ENCODE peak calls at places on chromosomes 7 and 10, in seven cellular contexts. I is gastrocnemius medialis, F is prostate gland, H is heart left ventricle, C is NB4, T is GM12878, K is A549. R is an unnamed sample.

GRCh38 chr10:117684211-117684610 is 141.7 kb downstream of the EMX2 start:
- DNase-seq in K (no peak), H (no peak), I (no peak), C (no peak), F (no peak), T (no peak), R (no peak)

GRCh38 chr7:24283900-24284698 is at the start of gene NPY:
- DNase-seq in F (no peak), T (no peak), C (no peak), K (no peak), I (no peak), H (no peak), R (no peak)

GRCh38 chr10:95663496-95663895 is 7.0 kb upstream of the ALDH18A1 start:
- DNase-seq in K (no peak), F (no peak), H (no peak), T (no peak), C (no peak), I (no peak), R (no peak)

GRCh38 chr7:113774182-113774807 is 144.5 kb downstream of the PPP1R3A start:
- DNase-seq in I (peak; percentile 49), F (no peak), H (no peak), C (peak; percentile 70), T (no peak), K (peak; percentile 41), R (peak; percentile 24)

GRCh38 chr10:125538947-125539649 is 143.9 kb downstream of the TEX36 start:
- DNase-seq in F (peak; percentile 94), H (no peak), T (no peak), I (peak; percentile 28), K (peak; percentile 10), C (no peak), R (peak; percentile 36)

GRCh38 chr7:30702200-30702599 is 19.9 kb upstream of the CRHR2 start:
- DNase-seq in T (no peak), H (no peak), C (peak; percentile 69), F (no peak), I (no peak), K (no peak), R (no peak)

GRCh38 chr10:116671274-116671926 is 50.6 kb downstream of the PNLIPRP2 start:
- DNase-seq in T (no peak), H (no peak), C (no peak), F (no peak), I (no peak), K (no peak), R (no peak)

GRCh38 chr10:133405844-133406527 is 12.0 kb downstream of the MTG1 start:
- DNase-seq in K (no peak), F (no peak), H (no peak), C (no peak), T (no peak), I (no peak), R (no peak)

GRCh38 chr10:52187521-52188258 is 126.4 kb upstream of the DKK1 start:
- DNase-seq in I (no peak), C (no peak), T (no peak), F (no peak), H (no peak), K (no peak), R (no peak)

GRCh38 chr10:5448333-5449048 is 36.1 kb downstream of the NET1 start:
- DNase-seq in F (no peak), C (no peak), T (no peak), K (no peak), H (no peak), I (no peak), R (no peak)

GRCh38 chr10:5447611-5448071 is 35.3 kb downstream of the NET1 start:
- DNase-seq in T (peak; percentile 67), F (no peak), C (peak; percentile 7), K (no peak), H (no peak), I (no peak), R (no peak)

GRCh38 chr10:5445006-5445405 is 32.6 kb downstream of the NET1 start:
- DNase-seq in I (no peak), H (no peak), K (no peak), F (no peak), C (no peak), T (no peak), R (no peak)

GRCh38 chr10:5447071-5447470 is 34.7 kb downstream of the NET1 start:
- DNase-seq in T (no peak), F (no peak), H (no peak), K (no peak), C (no peak), I (no peak), R (no peak)

DNA sequence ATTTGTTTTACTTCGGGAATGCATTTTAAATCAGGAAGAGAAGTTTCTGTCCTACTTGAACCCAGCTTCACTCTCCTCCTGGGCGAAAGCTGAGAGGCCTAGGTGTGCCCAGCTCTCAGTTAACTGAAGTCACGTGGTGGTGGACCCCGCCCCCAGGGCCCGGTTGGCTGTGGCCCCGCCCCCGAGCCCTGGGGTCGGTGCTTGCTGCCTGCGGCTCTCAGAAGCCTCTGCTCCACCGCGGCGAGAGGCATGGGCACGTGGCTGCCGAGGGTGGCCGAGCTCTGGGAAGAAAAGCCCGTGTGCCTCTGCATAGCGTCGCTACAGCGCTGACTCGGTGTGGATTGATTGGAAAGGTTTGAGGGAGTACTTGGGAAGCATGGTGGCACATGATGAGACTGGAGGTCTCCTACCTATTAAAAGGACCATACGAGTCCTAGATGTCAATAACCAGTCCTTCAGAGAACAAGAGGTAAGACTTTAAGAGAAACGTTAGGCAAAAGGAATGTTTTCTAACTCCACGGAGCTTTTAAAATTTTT is 34.1 kb downstream of the NET1 start:
- DNase-seq in F (peak; percentile 97), I (peak; percentile 86), T (no peak), C (peak; percentile 86), K (peak; percentile 89), H (peak; percentile 92), R (peak; percentile 97)
- TF ChIP-seq POLR2A in F (peak; percentile 97), I (peak; percentile 92), T (peak; percentile 87), C (peak; percentile 65), K (peak; percentile 99), H (peak; percentile 85), R (peak; percentile 65)

GRCh38 chr10:99869581-99869980 is 87.1 kb downstream of the ABCC2 start:
- DNase-seq in I (no peak), T (no peak), C (no peak), H (no peak), F (no peak), K (no peak), R (no peak)

GRCh38 chr10:99872367-99873162 is 90.1 kb downstream of the ABCC2 start:
- DNase-seq in T (no peak), I (no peak), C (no peak), F (no peak), H (no peak), K (peak; percentile 26), R (no peak)

GRCh38 chr10:99874341-99875085 is 92.1 kb downstream of the ABCC2 start:
- DNase-seq in K (no peak), I (peak; percentile 23), H (no peak), T (no peak), F (no peak), C (no peak), R (no peak)

GRCh38 chr10:99873846-99874245 is 91.4 kb downstream of the ABCC2 start:
- DNase-seq in K (no peak), T (no peak), I (no peak), C (no peak), F (no peak), H (no peak), R (no peak)

DNA sequence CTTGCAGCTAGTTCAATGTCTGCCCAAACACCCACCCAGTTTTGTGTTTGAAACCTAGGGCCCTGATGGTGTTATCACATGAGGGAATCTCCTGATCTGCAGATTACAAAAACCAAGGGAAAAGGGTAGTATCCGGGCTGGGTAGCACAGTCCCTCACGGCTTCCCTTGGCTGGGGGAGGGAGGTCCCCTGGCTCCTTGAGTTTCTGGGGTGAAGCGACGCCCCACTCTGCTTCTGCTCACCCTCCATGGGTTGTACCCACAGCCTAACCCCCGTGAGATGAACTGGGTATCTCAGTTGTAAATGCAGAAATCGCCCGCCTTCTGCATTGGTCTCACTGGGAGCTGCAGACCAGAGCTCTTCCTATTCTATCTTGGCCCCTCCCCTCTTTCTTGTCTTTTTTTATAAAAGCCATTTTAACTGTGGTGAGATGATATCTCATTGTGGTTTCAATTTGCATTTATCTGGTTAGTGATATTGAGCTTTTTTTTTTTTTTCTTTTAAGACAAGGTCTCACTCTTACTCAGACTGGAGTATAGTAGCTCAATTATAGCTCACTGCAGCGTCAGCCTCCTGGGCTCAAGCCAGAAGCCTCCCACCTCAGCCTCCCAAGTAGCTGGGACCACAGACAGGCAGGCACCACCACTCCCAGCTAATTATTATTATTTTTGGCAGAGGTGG is 87.8 kb downstream of the ABCC2 start:
- DNase-seq in K (no peak), C (no peak), I (no peak), F (no peak), T (no peak), H (no peak), R (no peak)
- TF ChIP-seq POLR2A in K (no peak), C (no peak), I (no peak), F (no peak), T (no peak), H (no peak), R (no peak)

DNA sequence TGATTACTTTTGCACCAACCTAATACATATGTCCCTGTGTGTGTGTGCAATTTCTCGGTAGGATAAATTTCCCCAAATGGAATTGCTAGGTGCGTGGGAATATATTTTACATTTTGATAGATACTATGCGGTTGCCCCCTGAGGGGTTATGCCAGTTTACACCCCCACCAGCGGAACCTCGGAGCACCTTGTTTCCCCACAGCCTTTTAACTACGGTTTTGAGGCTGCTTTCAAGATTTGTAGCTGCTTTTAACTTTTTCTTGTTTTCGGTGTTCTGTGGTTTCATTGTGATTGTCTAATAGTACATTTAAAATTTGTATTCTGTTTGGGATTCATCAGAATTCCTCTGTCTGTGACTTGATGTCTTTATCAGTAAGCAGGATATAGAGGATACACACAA is 22.0 kb downstream of the PROSER2 start:
- DNase-seq in K (no peak), T (no peak), H (no peak), I (no peak), C (no peak), F (no peak), R (no peak)
- TF ChIP-seq POLR2A in K (no peak), T (no peak), H (no peak), I (no peak), C (no peak), F (no peak), R (no peak)

GRCh38 chr7:45026984-45027773 is 27.2 kb downstream of the CCM2 start:
- DNase-seq in C (peak; percentile 95), T (peak; percentile 40), K (no peak), H (no peak), F (no peak), I (no peak), R (no peak)

GRCh38 chr7:45026013-45026412 is 26.0 kb downstream of the CCM2 start:
- DNase-seq in H (no peak), I (no peak), K (no peak), F (no peak), C (no peak), T (no peak), R (no peak)

GRCh38 chr7:45028138-45028919 is 28.3 kb downstream of the CCM2 start:
- DNase-seq in T (no peak), F (no peak), H (no peak), K (no peak), I (no peak), C (peak; percentile 56), R (no peak)

GRCh38 chr7:45028920-45029344 is 28.9 kb downstream of the CCM2 start:
- DNase-seq in T (no peak), F (no peak), I (no peak), K (no peak), C (peak; percentile 59), H (no peak), R (no peak)

DNA sequence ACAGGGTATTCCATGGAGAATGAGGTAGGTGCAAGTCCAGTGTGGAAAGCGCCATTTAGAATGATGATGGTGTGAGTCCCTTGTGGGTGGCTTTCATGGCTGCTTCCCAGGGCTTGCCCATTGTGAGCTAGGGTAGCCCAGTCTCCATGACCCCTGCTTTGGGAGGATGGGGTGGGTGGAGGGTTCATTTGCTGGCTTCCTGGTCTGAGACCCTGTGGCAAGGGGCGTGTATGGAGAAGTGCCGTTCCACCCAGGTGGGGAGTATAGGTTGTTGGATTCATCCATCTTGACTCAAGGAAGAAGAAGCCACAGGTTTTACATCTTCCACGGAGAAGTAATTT is 27.7 kb downstream of the CCM2 start:
- DNase-seq in I (no peak), K (no peak), F (no peak), T (no peak), H (no peak), C (peak; percentile 77), R (no peak)
- TF ChIP-seq POLR2A in I (no peak), K (no peak), F (no peak), T (no peak), H (no peak), C (no peak), R (no peak)